ENCODE peak calls at places on chromosomes 7 and 10, in five cellular contexts. Q is epithelial cell of esophagus, F is NAMALWA, E is iPS DF 19.7, G is psoas muscle. N is an unnamed sample.
A peak's percentile ranks its signal among the peaks of the same experiment; 100 is the strongest.

GRCh38 chr10:98338896-98339295 is 70.9 kb upstream of the LOXL4 start:
- DNase-seq in E (no peak), G (no peak), Q (no peak), F (no peak), N (no peak)

GRCh38 chr7:136857573-136857972 is 10.9 kb upstream of the CHRM2 start:
- DNase-seq in G (no peak), E (no peak), F (peak; percentile 9), Q (peak; percentile 56), N (no peak)

GRCh38 chr10:122259075-122259466 is 12.0 kb upstream of the BTBD16 start:
- DNase-seq in G (no peak), E (no peak), F (no peak), Q (no peak), N (no peak)

GRCh38 chr10:13803566-13804554 is 217.1 kb downstream of the PRPF18 start:
- DNase-seq in F (no peak), G (no peak), Q (no peak), E (no peak), N (no peak)

GRCh38 chr10:30639946-30640786 is 10.6 kb upstream of the LYZL2 start:
- DNase-seq in G (no peak), E (no peak), F (peak; percentile 69), Q (peak; percentile 69), N (no peak)

GRCh38 chr7:27122075-27122910 is 8.3 kb downstream of the HOXA4 start:
- DNase-seq in Q (no peak), G (no peak), E (no peak), F (no peak), N (no peak)

GRCh38 chr10:93280121-93280698 is 201.9 kb downstream of the MYOF start:
- DNase-seq in G (no peak), Q (no peak), E (no peak), F (no peak), N (no peak)

GRCh38 chr10:31702005-31702404 is 226.6 kb downstream of the ARHGAP12 start:
- DNase-seq in E (no peak), F (no peak), Q (no peak), G (no peak), N (no peak)

GRCh38 chr7:73822319-73823173 is 8.2 kb upstream of the CLDN4 start:
- DNase-seq in E (no peak), Q (peak; percentile 96), F (no peak), G (peak; percentile 78), N (no peak)

GRCh38 chr10:51117794-51118193 is 43.5 kb downstream of the PRKG1 start:
- DNase-seq in F (no peak), G (no peak), E (no peak), Q (no peak), N (no peak)

GRCh38 chr10:44930904-44931620 is 19.9 kb downstream of the TMEM72 start:
- DNase-seq in Q (no peak), G (no peak), E (no peak), F (no peak), N (no peak)

GRCh38 chr7:26653430-26653911 is 210.9 kb downstream of the SKAP2 start:
- DNase-seq in Q (peak; percentile 63), E (no peak), F (no peak), G (no peak), N (peak; percentile 42)

GRCh38 chr10:129658673-129659072 is 191.6 kb downstream of the MGMT start:
- DNase-seq in E (peak; percentile 30), G (no peak), F (peak; percentile 46), Q (no peak), N (no peak)

GRCh38 chr10:43802988-43803696 is 154.5 kb upstream of the ZNF32 start:
- DNase-seq in G (no peak), Q (no peak), E (no peak), F (no peak), N (no peak)

GRCh38 chr10:86312701-86313270 is 53.8 kb downstream of the GRID1 start:
- DNase-seq in F (no peak), E (no peak), G (no peak), Q (no peak), N (no peak)

GRCh38 chr10:70462349-70462984 is 16.1 kb upstream of the PALD1 start:
- DNase-seq in Q (no peak), G (peak; percentile 79), F (no peak), E (no peak), N (no peak)

GRCh38 chr7:89837515-89837914 is 316.8 kb upstream of the STEAP1 start:
- DNase-seq in Q (peak; percentile 11), G (no peak), E (no peak), F (no peak), N (no peak)

GRCh38 chr10:120607016-120607709 is 150.1 kb downstream of the PLPP4 start:
- DNase-seq in Q (peak; percentile 32), F (no peak), G (no peak), E (no peak), N (no peak)

GRCh38 chr7:74365320-74366022 is 76.3 kb downstream of the CLIP2 start:
- DNase-seq in G (peak; percentile 38), E (no peak), Q (peak; percentile 12), F (peak; percentile 91), N (no peak)

GRCh38 chr10:114151486-114151885 is 22.5 kb downstream of the CCDC186 start:
- DNase-seq in Q (peak; percentile 95), F (no peak), E (no peak), G (no peak), N (peak; percentile 20)

GRCh38 chr7:159128767-159129166 is 15.9 kb downstream of the VIPR2 start:
- DNase-seq in F (no peak), G (no peak), E (no peak), Q (no peak), N (no peak)

GRCh38 chr10:73744690-73744994 is 470 bp downstream of the SEC24C start:
- DNase-seq in F (peak; percentile 65), Q (peak; percentile 66), G (peak; percentile 55), E (no peak), N (no peak)

GRCh38 chr10:23437987-23438546 is 808 bp upstream of the OTUD1 start:
- DNase-seq in Q (no peak), G (peak; percentile 19), E (no peak), F (peak; percentile 10), N (no peak)

GRCh38 chr7:149716007-149716931 is 57.1 kb downstream of the ZNF467 start:
- DNase-seq in Q (peak; percentile 93), F (no peak), E (no peak), G (no peak), N (no peak)

GRCh38 chr10:99975106-99975829 is 34.5 kb downstream of the DNMBP start:
- DNase-seq in Q (no peak), F (peak; percentile 75), E (no peak), G (no peak), N (no peak)

GRCh38 chr7:139691253-139691781 is 86.5 kb downstream of the HIPK2 start:
- DNase-seq in Q (no peak), G (peak; percentile 69), E (no peak), F (no peak), N (no peak)

GRCh38 chr7:132065193-132065972 is 509.0 kb upstream of the PODXL start:
- DNase-seq in Q (peak; percentile 93), F (no peak), E (no peak), G (peak; percentile 55), N (peak; percentile 20)

N was measured in glomerular endothelial cell.